ENCODE peak calls at places on chromosomes 7 and 10, in eight cellular contexts. W, Y, C, G, F, L, H and I are unnamed samples.

GRCh38 chr10:121732676-121733445 is 134.6 kb upstream of the FGFR2 start:
- DNase-seq in W (no peak), Y (no peak), C (no peak), G (no peak), F (no peak), L (no peak), H (no peak), I (no peak)

GRCh38 chr10:43082756-43083155 is 5.9 kb downstream of the RET start:
- DNase-seq in W (peak; percentile 69), Y (no peak), C (no peak), G (no peak), F (no peak), L (no peak), H (no peak), I (no peak)

GRCh38 chr10:85611746-85612377 is 754.7 kb downstream of the GRID1 start:
- DNase-seq in W (no peak), Y (no peak), C (no peak), G (no peak), F (no peak), L (no peak), H (no peak), I (peak; percentile 42)

GRCh38 chr10:132482090-132482489 is 55.5 kb upstream of the INPP5A start:
- DNase-seq in W (no peak), Y (peak; percentile 66), C (no peak), G (peak; percentile 25), F (no peak), L (no peak), H (no peak), I (no peak)

GRCh38 chr7:25476863-25477262 is 248.6 kb upstream of the NPVF start:
- DNase-seq in W (no peak), Y (no peak), C (no peak), G (no peak), F (no peak), L (no peak), H (no peak), I (no peak)

GRCh38 chr10:68876246-68876918 is 24.7 kb upstream of the DDX50 start:
- DNase-seq in W (no peak), Y (no peak), C (no peak), G (no peak), F (no peak), L (no peak), H (no peak), I (peak; percentile 86)

GRCh38 chr10:98560585-98560984 is 113.8 kb upstream of the HPS1 start:
- DNase-seq in W (no peak), Y (no peak), C (no peak), G (no peak), F (no peak), L (no peak), H (no peak), I (no peak)

GRCh38 chr7:17301491-17302101 is 3.1 kb downstream of the AHR start:
- DNase-seq in W (peak; percentile 52), Y (peak; percentile 76), C (no peak), G (no peak), F (no peak), L (peak; percentile 24), H (no peak), I (no peak)

DNA sequence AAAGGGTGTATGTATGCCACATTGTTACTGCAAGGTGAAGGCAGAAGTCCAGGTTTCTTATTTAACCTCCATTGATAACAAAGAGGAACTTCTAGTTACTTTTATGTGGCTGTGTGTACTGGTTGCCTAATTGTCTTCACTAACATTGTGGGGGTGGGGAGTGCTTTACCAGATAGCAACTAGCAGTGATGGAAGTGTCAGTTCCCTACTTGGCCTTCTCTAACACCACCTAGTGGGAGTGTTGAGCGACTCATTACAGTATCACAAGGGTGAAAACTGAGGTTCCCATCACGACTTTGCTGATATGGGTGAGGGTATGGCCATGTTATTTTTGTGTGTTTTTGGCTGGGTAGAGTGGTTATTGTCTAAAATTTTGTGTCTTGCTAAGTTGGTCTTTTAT is 274.4 kb downstream of the THSD7A start:
- DNase-seq in W (no peak), Y (peak; percentile 32), C (no peak), G (no peak), F (no peak), L (peak; percentile 55), H (no peak), I (no peak)
- H3K4me3 ChIP-seq in W (no peak overlapping the region), Y (no peak overlapping the region), C (no peak overlapping the region), G (no peak overlapping the region), F (no peak overlapping the region), L (no peak overlapping the region), H (no peak overlapping the region), I (no peak overlapping the region)

DNA sequence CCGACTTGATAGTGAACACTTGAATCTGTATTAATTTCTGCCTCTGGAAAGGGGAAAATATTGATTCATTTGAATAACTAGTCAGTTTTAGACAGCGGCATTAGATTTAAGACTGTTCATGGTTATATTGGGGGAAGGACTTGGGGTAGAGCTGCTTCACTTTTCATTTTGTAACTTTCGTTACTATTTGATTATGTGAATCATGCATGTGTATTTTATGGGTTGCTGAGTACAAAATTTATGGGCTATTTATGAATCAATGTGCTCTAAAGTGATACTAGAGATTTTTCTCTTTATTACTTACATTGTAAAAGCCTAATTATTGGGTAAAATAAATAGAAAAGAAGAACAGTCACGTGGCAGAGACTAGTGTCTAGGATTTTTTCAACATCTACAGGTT is 4.9 kb downstream of the GLUD1 start:
- DNase-seq in W (no peak), Y (no peak), C (no peak), G (no peak), F (no peak), L (no peak), H (no peak), I (no peak)
- H3K4me3 ChIP-seq in W (no peak overlapping the region), Y (no peak overlapping the region), C (no peak overlapping the region), G (no peak overlapping the region), F (no peak overlapping the region), L (no peak overlapping the region), H (no peak overlapping the region), I (no peak overlapping the region)

DNA sequence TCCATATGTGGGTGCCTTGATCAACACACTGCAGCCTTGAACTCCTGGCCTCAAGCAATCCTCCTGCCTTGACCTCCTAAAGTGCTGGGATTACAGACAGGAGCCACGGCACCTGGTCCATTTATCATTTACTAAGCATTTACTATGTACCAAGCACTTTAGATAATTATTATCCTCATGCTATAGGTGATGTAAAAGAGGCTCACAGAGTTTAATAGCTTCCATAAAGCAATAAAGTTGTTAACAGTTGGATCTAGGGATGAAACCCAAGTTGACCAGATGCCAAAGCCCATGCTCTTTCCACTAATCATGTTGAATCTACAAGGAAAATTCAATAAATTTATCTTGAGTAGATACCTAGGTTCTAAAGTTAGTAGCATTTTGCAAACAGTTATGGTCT is 5.0 kb downstream of the NAPEPLD start:
- DNase-seq in W (no peak), Y (no peak), C (no peak), G (no peak), F (no peak), L (no peak), H (no peak), I (peak; percentile 50)
- H3K4me3 ChIP-seq in W (no peak overlapping the region), Y (no peak overlapping the region), C (no peak overlapping the region), G (no peak overlapping the region), F (no peak overlapping the region), L (no peak overlapping the region), H (no peak overlapping the region), I (no peak overlapping the region)

DNA sequence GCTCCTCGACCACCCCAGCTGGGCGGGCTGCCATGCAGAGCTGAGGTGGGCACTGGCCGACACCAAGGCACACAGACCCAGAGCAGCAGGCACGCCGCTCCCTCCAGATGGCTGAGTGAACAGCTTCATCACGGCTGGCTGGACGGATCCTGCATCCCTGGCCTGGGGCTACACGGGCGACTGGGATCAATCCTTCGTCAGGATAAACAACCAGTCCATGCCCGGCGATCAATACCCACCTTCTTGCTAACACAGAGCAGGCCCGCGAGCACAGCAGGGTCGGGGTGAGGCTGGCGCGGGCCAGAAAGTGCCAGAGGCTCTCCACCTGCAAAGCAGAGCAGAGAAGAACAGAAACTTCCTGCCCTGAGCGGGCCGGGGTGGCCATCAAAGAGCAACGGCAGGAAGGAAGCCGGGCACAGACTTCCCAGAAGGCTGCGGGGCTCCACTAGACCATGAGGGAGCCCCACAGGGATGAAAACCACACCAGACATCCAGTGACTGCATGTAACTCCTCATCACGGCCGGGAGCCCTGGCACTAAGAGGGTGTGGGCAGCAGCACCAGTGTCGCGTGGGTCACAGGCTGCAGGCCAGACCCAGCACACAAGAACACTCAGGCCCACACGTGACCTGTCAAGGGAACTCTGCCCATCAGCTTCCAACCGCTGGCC is 166.4 kb downstream of the MAD1L1 start:
- DNase-seq in W (no peak), Y (no peak), C (no peak), G (no peak), F (peak; percentile 51), L (no peak), H (no peak), I (peak; percentile 69)
- H3K4me3 ChIP-seq in W (no peak overlapping the region), Y (no peak overlapping the region), C (no peak overlapping the region), G (no peak overlapping the region), F (no peak overlapping the region), L (no peak overlapping the region), H (no peak overlapping the region), I (no peak overlapping the region)

GRCh38 chr10:92696606-92697383 is 7.0 kb downstream of the HHEX start:
- DNase-seq in W (no peak), Y (no peak), C (no peak), G (no peak), F (no peak), L (no peak), H (no peak), I (no peak)
- H3K4me3 ChIP-seq in W (no peak overlapping the region), Y (no peak overlapping the region), C (no peak overlapping the region), G (no peak overlapping the region), F (no peak overlapping the region), L (no peak overlapping the region), H (no peak overlapping the region), I (no peak overlapping the region)

GRCh38 chr7:84790873-84791272 is 396.0 kb downstream of the SEMA3D start:
- DNase-seq in W (no peak), Y (peak; percentile 90), C (no peak), G (no peak), F (no peak), L (no peak), H (no peak), I (no peak)
- H3K4me3 ChIP-seq in W (no peak overlapping the region), Y (no peak overlapping the region), C (no peak overlapping the region), G (no peak overlapping the region), F (no peak overlapping the region), L (no peak overlapping the region), H (no peak overlapping the region), I (no peak overlapping the region)

GRCh38 chr7:27167916-27168264 is 2.6 kb upstream of the HOXA9 start:
- DNase-seq in W (no peak), Y (no peak), C (no peak), G (no peak), F (no peak), L (no peak), H (no peak), I (no peak)
- H3K4me3 ChIP-seq in W (no peak overlapping the region), Y (no peak overlapping the region), C (no peak overlapping the region), G (no peak overlapping the region), F (no peak overlapping the region), L (no peak overlapping the region), H (no peak overlapping the region), I (no peak overlapping the region)